ENCODE peak calls at places on chromosome 1, in seven cellular contexts. V is mammary epithelial cell, O is Calu3, K is suprapubic skin, P is foreskin keratinocyte, G is left ventricle myocardium inferior, T is cardiac fibroblast. B is an unnamed sample.

GRCh38 chr1:97599447-97599846 is 321.4 kb downstream of the DPYD start:
- DNase-seq in O (no peak), P (peak), G (no peak), K (no peak), T (no peak), V (peak), B (no peak)

GRCh38 chr1:42002220-42002619 is 83.5 kb upstream of the HIVEP3 start:
- DNase-seq in K (no peak), O (no peak), V (peak), P (no peak), T (no peak), G (no peak), B (no peak)

GRCh38 chr1:200925821-200926220 is 31.1 kb downstream of the INAVA start:
- DNase-seq in K (no peak), O (no peak), G (no peak), V (peak), T (peak), P (peak), B (peak)

GRCh38 chr1:244049142-244049968 is 1.7 kb upstream of the ZBTB18 start:
- DNase-seq in T (peak), G (peak), K (no peak), P (peak), V (no peak), O (peak), B (no peak)

GRCh38 chr1:224541072-224541790 is 74.9 kb upstream of the CNIH3 start:
- DNase-seq in T (no peak), O (no peak), G (no peak), V (no peak), P (no peak), K (no peak), B (no peak)

GRCh38 chr1:227775841-227776240 is 39.6 kb upstream of the PRSS38 start:
- DNase-seq in G (no peak), K (no peak), O (no peak), P (no peak), V (no peak), T (no peak), B (no peak)

GRCh38 chr1:47873332-47873731 is 123.9 kb downstream of the TRABD2B start:
- DNase-seq in K (no peak), V (no peak), G (no peak), O (no peak), P (no peak), T (no peak), B (no peak)

GRCh38 chr1:152107289-152107983 is 7.8 kb downstream of the TCHH start:
- DNase-seq in P (no peak), O (no peak), K (no peak), V (no peak), G (no peak), T (no peak), B (no peak)

GRCh38 chr1:24868016-24868875 is 61.8 kb downstream of the RUNX3 start:
- DNase-seq in V (no peak), O (no peak), G (no peak), T (no peak), P (no peak), K (no peak), B (no peak)

GRCh38 chr1:170470121-170470520 is 61.8 kb upstream of the GORAB start:
- DNase-seq in O (no peak), G (no peak), V (no peak), K (no peak), T (no peak), P (no peak), B (no peak)

GRCh38 chr1:2228684-2229031 is 539 bp downstream of the SKI start:
- DNase-seq in G (no peak), T (no peak), P (no peak), K (no peak), V (no peak), O (no peak), B (no peak)

DNA sequence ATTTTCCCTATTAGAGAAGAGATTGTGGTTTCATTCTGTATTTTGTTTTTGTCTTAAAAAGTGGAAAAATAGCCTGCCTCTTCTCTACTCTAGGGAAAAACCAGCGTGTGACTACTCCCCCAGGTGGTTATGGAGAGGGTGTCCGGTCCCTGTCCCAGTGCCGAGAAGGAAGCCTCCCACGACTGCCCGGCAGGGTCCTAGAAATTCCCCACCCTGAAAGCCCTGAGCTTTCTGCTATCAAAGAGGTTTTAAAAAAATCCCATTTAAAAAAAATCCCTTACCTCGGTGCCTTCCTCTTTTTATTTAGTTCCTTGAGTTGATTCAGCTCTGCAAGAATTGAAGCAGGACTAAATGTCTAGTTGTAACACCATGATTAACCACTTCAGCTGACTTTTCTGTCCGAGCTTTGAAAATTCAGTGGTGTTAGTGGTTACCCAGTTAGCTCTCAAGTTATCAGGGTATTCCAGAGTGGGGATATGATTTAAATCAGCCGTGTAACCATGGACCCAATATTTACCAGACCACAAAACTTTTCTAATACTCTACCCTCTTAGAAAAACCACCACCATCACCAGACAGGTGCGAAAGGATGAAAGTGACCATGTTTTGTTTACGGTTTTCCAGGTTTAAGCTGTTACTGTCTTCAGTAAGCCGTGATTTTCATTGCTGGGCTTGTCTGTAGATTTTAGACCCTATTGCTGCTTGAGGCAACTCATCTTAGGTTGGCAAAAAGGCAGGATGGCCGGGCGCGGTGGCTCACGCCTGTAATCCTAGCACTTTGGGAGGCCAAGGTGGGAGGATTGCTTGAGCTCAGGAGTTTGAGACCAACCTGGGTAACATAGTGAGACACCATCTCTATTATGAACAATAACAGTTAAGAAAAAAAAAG is 34.9 kb upstream of the TDRD10 start:
- DNase-seq in G (no peak), P (no peak), T (no peak), V (no peak), O (no peak), K (no peak), B (no peak)
- TF ChIP-seq CTCF in G (peak), P (peak), T (peak), V (no peak), O (no peak), K (no peak), B (peak)

GRCh38 chr1:236144446-236145150 is 2.3 kb downstream of the GPR137B start:
- DNase-seq in V (no peak), T (no peak), K (no peak), O (no peak), G (no peak), P (no peak), B (no peak)
- TF ChIP-seq CTCF in V (no peak), T (no peak), K (no peak), O (no peak), G (no peak), P (no peak), B (no peak)

DNA sequence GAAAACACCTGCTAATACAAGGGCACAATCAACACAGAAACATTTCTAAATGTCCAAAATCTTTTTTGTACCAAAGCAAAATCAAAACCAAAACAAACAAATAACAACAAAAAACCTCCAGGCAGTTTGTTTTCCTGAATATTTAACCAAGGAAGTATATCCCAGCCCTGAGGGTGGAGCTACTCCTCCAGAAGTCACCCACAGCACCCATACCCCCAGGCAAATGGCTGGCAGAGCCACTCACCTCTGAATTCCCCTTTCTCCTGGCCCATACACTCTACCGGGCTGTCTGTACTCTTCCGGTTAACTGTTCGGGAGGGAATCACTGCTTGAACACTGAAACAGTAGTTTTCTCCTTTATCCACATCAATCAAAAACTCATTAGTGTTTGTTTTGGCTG is 9.5 kb downstream of the F3 start:
- DNase-seq in G (no peak), T (no peak), O (peak), V (peak), K (no peak), P (peak), B (no peak)
- TF ChIP-seq CTCF in G (peak), T (no peak), O (no peak), V (no peak), K (no peak), P (peak), B (peak)

GRCh38 chr1:187413770-187414169 is 585.0 kb downstream of the PLA2G4A start:
- DNase-seq in K (no peak), P (peak), G (no peak), O (no peak), T (peak), V (no peak), B (no peak)
- TF ChIP-seq CTCF in K (no peak), P (peak), G (no peak), O (peak), T (no peak), V (peak), B (no peak)

GRCh38 chr1:235783148-235783776 is 83.4 kb downstream of the LYST start:
- DNase-seq in T (peak), K (no peak), P (peak), V (peak), O (peak), G (no peak), B (peak)
- TF ChIP-seq CTCF in T (peak), K (no peak), P (peak), V (peak), O (peak), G (peak), B (peak)

GRCh38 chr1:173757666-173758065 is 42.9 kb downstream of the KLHL20 start:
- DNase-seq in K (no peak), G (no peak), T (no peak), O (no peak), P (peak), V (no peak), B (no peak)

GRCh38 chr1:173758980-173759379 is 44.2 kb downstream of the KLHL20 start:
- DNase-seq in O (no peak), G (no peak), T (no peak), P (peak), K (no peak), V (peak), B (no peak)

GRCh38 chr1:173753830-173754229 is 39.0 kb downstream of the KLHL20 start:
- DNase-seq in T (no peak), G (no peak), K (no peak), V (no peak), P (no peak), O (no peak), B (no peak)

DNA sequence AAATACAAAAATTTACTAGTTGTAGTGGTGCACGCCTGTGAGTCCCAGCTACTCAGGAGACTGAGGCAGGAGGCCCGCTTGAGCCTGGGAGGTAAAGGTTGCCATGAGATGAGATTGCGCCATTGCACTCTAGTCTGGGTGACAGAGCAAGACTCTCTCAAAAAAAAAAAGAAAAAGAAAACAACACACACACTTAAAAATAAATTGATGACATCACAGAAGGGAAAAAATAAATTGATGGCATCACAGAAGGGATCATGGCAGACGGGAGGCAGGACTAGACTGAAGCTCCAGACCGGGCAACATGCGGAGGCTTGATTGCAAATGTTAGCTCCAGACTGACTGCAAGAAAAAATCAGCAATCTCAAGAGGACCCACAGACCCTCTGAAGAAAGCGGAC is 43.3 kb downstream of the KLHL20 start:
- DNase-seq in O (no peak), P (no peak), V (no peak), T (no peak), G (no peak), K (no peak), B (no peak)
- TF ChIP-seq CTCF in O (no peak), P (no peak), V (no peak), T (no peak), G (no peak), K (no peak), B (no peak)

GRCh38 chr1:36092166-36092797 is 3.6 kb downstream of the ADPRS start:
- DNase-seq in O (no peak), G (no peak), K (no peak), V (no peak), T (no peak), P (no peak), B (no peak)

GRCh38 chr1:36091698-36092097 is 3.0 kb downstream of the ADPRS start:
- DNase-seq in G (no peak), P (no peak), K (no peak), O (no peak), T (no peak), V (no peak), B (no peak)

GRCh38 chr1:36093919-36094318 is 5.2 kb downstream of the ADPRS start:
- DNase-seq in P (no peak), V (no peak), G (no peak), O (no peak), T (no peak), K (peak), B (no peak)

GRCh38 chr1:36093226-36093625 is 4.5 kb downstream of the ADPRS start:
- DNase-seq in K (no peak), O (no peak), G (no peak), T (no peak), P (no peak), V (no peak), B (no peak)

GRCh38 chr1:36092798-36093185 is 4.1 kb downstream of the ADPRS start:
- DNase-seq in P (no peak), T (no peak), G (no peak), K (no peak), O (no peak), V (no peak), B (no peak)
- TF ChIP-seq CTCF in P (no peak), T (no peak), G (no peak), K (no peak), O (no peak), V (no peak), B (no peak)

GRCh38 chr1:67761730-67762129 is 71.5 kb downstream of the GNG12 start:
- DNase-seq in O (no peak), P (no peak), G (no peak), K (no peak), T (no peak), V (no peak), B (no peak)
- TF ChIP-seq CTCF in O (no peak), P (no peak), G (no peak), K (no peak), T (no peak), V (no peak), B (no peak)

B was measured in HFFc6.